ENCODE peak calls at places on chromosomes 2 and 18, in six cellular contexts. Y is activated naive CD4-positive, alpha-beta T cell; H is tibial nerve; N is RWPE1; M is mucosa of descending colon; B is cerebellar cortex. W is an unnamed sample.

GRCh38 chr2:85666435-85666924 is 1.5 kb downstream of the SFTPB start:
- DNase-seq in M (no peak), H (no peak), N (no peak), B (no peak), Y (no peak), W (no peak)

GRCh38 chr2:17822452-17823117 is 6.3 kb downstream of the MSGN1 start:
- DNase-seq in H (no peak), Y (no peak), N (no peak), M (no peak), B (no peak), W (no peak)

GRCh38 chr2:25933622-25934021 is 48.7 kb downstream of the KIF3C start:
- DNase-seq in N (no peak), Y (no peak), H (no peak), M (no peak), B (no peak), W (no peak)

GRCh38 chr2:222304737-222305509 is 6.1 kb upstream of the PAX3 start:
- DNase-seq in N (no peak), H (no peak), M (peak; percentile 28), Y (no peak), B (no peak), W (no peak)

GRCh38 chr2:27014771-27015433 is 17.9 kb upstream of the TMEM214 start:
- DNase-seq in H (no peak), Y (no peak), N (no peak), M (no peak), B (no peak), W (no peak)

GRCh38 chr18:56035546-56035945 is 447.6 kb upstream of the TCF4 start:
- DNase-seq in Y (no peak), H (no peak), B (no peak), M (no peak), N (no peak), W (no peak)

GRCh38 chr2:7728388-7728787 is 811.2 kb downstream of the RNF144A start:
- DNase-seq in H (no peak), Y (no peak), N (no peak), B (no peak), M (no peak), W (no peak)

GRCh38 chr2:180694445-180695421 is 285.7 kb upstream of the UBE2E3 start:
- DNase-seq in H (no peak), B (no peak), M (no peak), Y (no peak), N (no peak), W (no peak)

GRCh38 chr2:145007673-145008263 is 487.8 kb upstream of the ZEB2 start:
- DNase-seq in B (no peak), M (no peak), N (peak; percentile 24), H (peak; percentile 35), Y (no peak), W (no peak)

GRCh38 chr2:12890481-12890980 is 173.8 kb downstream of the TRIB2 start:
- DNase-seq in Y (no peak), B (no peak), M (no peak), H (no peak), N (no peak), W (no peak)

GRCh38 chr2:237704476-237705224 is 77.3 kb downstream of the LRRFIP1 start:
- DNase-seq in B (no peak), M (no peak), Y (no peak), H (no peak), N (peak; percentile 63), W (no peak)

GRCh38 chr2:131724019-131724418 is 196.3 kb downstream of the CCDC74A start:
- DNase-seq in B (no peak), M (no peak), N (no peak), H (no peak), Y (no peak), W (no peak)

GRCh38 chr2:40043191-40043590 is 264.1 kb upstream of the THUMPD2 start:
- DNase-seq in H (no peak), M (no peak), B (no peak), N (no peak), Y (no peak), W (no peak)

GRCh38 chr2:42844901-42845685 is 52.7 kb upstream of the HAAO start:
- DNase-seq in H (no peak), B (no peak), Y (no peak), M (no peak), N (no peak), W (no peak)

GRCh38 chr2:160816916-160817315 is 323.3 kb upstream of the RBMS1 start:
- DNase-seq in N (no peak), B (no peak), M (no peak), H (no peak), Y (no peak), W (no peak)

GRCh38 chr2:195694553-195694952 is 37.5 kb downstream of the SLC39A10 start:
- DNase-seq in H (no peak), N (no peak), Y (no peak), M (no peak), B (no peak), W (no peak)

GRCh38 chr2:209413615-209414014 is 10.2 kb upstream of the MAP2 start:
- DNase-seq in H (no peak), N (no peak), M (no peak), B (no peak), Y (no peak), W (no peak)

GRCh38 chr18:78652001-78652545 is 327.5 kb upstream of the SALL3 start:
- DNase-seq in H (no peak), B (no peak), N (no peak), M (no peak), Y (no peak), W (no peak)